ENCODE peak calls at places on chromosomes 12 and 14, in nine cellular contexts. O is adrenal gland, P is body of pancreas, R is psoas muscle, U is mammary epithelial cell, W is thoracic aorta, A is A549, D is heart left ventricle, L is hepatocyte. H is an unnamed sample. For H3K4me1 and H3K9me3, the result is how much of the 10 kb centered on the place peaks cover.

GRCh38 chr12:80862606-80863005 is 75.1 kb downstream of the LIN7A start:
- DNase-seq in O (no peak), D (no peak), A (no peak), U (no peak), W (no peak), L (no peak), P (no peak), R (no peak), H (no peak)

GRCh38 chr12:130438243-130438620 is 100.5 kb downstream of the PIWIL1 start:
- DNase-seq in R (peak), D (no peak), A (no peak), L (no peak), W (no peak), U (no peak), P (no peak), O (no peak), H (no peak)

GRCh38 chr14:89598548-89599186 is 181.6 kb upstream of the FOXN3 start:
- DNase-seq in A (no peak), O (no peak), P (no peak), L (no peak), U (no peak), D (no peak), R (no peak), W (no peak), H (no peak)

GRCh38 chr12:124727922-124728321 is 135.7 kb downstream of the SCARB1 start:
- DNase-seq in A (no peak), L (no peak), P (no peak), D (no peak), W (no peak), R (no peak), U (no peak), O (no peak), H (no peak)

GRCh38 chr12:48979602-48980388 is 1.7 kb downstream of the WNT1 start:
- DNase-seq in W (no peak), R (peak), D (no peak), O (no peak), U (no peak), P (peak), L (no peak), A (no peak), H (no peak)

GRCh38 chr12:16349132-16349463 is 1.7 kb downstream of the MGST1 start:
- DNase-seq in D (peak), O (peak), P (peak), W (no peak), A (peak), L (peak), U (peak), R (peak), H (no peak)

GRCh38 chr14:41783403-41783802 is 176.7 kb downstream of the LRFN5 start:
- DNase-seq in R (no peak), U (no peak), A (no peak), W (no peak), D (no peak), L (no peak), P (no peak), O (no peak), H (no peak)

GRCh38 chr14:79375336-79375735 is 836.0 kb downstream of the DIO2 start:
- DNase-seq in W (no peak), D (no peak), O (no peak), R (no peak), U (no peak), L (no peak), P (no peak), A (no peak), H (no peak)

GRCh38 chr14:93905623-93906022 is 21.5 kb upstream of the FAM181A start:
- DNase-seq in A (no peak), P (no peak), L (peak), D (no peak), W (no peak), O (no peak), U (peak), R (no peak), H (no peak)

GRCh38 chr12:106015646-106016045 is 123.1 kb downstream of the NUAK1 start:
- DNase-seq in D (no peak), L (no peak), U (no peak), W (no peak), O (no peak), P (no peak), A (no peak), R (no peak), H (no peak)

GRCh38 chr12:57759360-57759980 is 4.6 kb downstream of the MARCHF9 start:
- DNase-seq in R (no peak), A (no peak), O (no peak), D (no peak), L (peak), W (no peak), P (peak), U (no peak), H (peak)

GRCh38 chr14:86712176-86712575 is 1182.2 kb downstream of the FLRT2 start:
- DNase-seq in U (no peak), W (no peak), R (no peak), L (no peak), P (no peak), A (no peak), O (no peak), D (no peak), H (no peak)

GRCh38 chr12:108610336-108610815 is 12.5 kb upstream of the TMEM119 start:
- DNase-seq in P (no peak), D (no peak), R (no peak), U (no peak), W (no peak), L (no peak), A (no peak), O (no peak), H (no peak)
- H3K4me1 ChIP-seq in P (under half), D (under half), R (under half), U (under half), W (under half), L (under half), A (under half), O (under half), H (under half)

GRCh38 chr12:112406519-112407488 is 2.6 kb downstream of the RPL6 start:
- DNase-seq in D (no peak), L (no peak), U (no peak), A (no peak), R (no peak), P (no peak), W (no peak), O (no peak), H (no peak)
- H3K4me3 ChIP-seq in D (no peak), L (no peak), U (peak), A (peak), R (peak), P (no peak), W (no peak), O (no peak), H (peak)

GRCh38 chr14:82070040-82070439 is 536.4 kb upstream of the SEL1L start:
- DNase-seq in U (no peak), O (no peak), P (no peak), R (no peak), A (no peak), D (no peak), L (no peak), W (no peak), H (no peak)
- H3K9me3 ChIP-seq in U (under half), O (under half), P (under half), R (under half), A (under half), D (under half), L (under half), W (under half), H (under half)

GRCh38 chr12:109475993-109476806 is 900 bp downstream of the KCTD10 start:
- DNase-seq in R (no peak), O (no peak), A (no peak), L (no peak), P (no peak), D (no peak), U (no peak), W (no peak), H (no peak)
- H3K4me1 ChIP-seq in R (under half), O (under half), A (under half), L (under half), P (under half), D (half or more), U (under half), W (half or more), H (under half)

DNA sequence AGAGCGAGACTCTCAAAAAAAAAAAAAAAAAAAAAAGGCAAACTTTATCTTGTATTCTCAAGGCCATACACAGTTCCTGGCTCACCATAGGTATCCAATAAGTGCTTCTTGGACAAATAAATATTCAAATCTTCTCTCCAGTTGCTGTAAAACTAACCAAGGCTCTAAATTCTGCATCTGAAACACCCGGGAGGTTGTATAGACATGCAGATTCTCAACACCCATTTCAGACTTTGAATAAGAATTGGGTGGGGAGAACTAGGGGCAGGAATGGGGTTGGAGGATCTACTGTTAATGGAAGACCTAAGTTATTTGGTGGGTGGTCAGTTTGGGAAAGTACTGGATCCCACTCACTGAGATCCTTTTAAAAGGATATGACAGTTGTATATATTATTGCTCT is 1.0 kb downstream of the GDF3 start:
- DNase-seq in O (no peak), R (no peak), L (no peak), D (no peak), W (no peak), A (no peak), P (no peak), U (no peak), H (no peak)
- H3K4me3 ChIP-seq in O (no peak), R (no peak), L (no peak), D (no peak), W (no peak), A (no peak), P (no peak), U (no peak), H (no peak)

DNA sequence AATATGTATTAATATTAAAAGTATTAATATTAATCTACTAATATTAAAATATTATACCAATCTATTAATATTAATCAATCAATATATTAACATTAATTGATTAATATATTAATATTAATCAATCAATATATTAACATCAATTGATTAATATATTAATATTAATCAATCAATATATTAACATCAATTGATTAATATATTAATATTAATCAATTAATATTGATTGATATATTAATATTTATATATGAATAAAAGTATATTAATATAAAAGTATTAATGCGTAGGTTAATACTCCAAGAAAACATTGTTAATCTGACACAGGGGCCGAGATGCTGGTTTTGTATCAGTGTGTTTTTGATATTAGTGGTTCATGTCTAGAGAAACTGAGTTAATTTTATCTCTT is 1430.1 kb upstream of the SEL1L start:
- DNase-seq in O (no peak), P (no peak), L (no peak), R (no peak), W (no peak), U (no peak), A (no peak), D (no peak), H (no peak)
- H3K9me3 ChIP-seq in O (under half), P (under half), L (under half), R (under half), W (under half), U (under half), A (under half), D (under half), H (under half)

H was measured in BE2C.